ENCODE peak calls at places on chromosomes 13 and 19, in five cellular contexts. Q, Y, J, W and R are unnamed samples.

GRCh38 chr13:46295531-46296464 is 84.1 kb downstream of the LRRC63 start:
- DNase-seq in W (peak), J (no peak), Y (no peak), Q (no peak), R (no peak)

GRCh38 chr19:17479325-17479791 is 9.0 kb downstream of the SLC27A1 start:
- DNase-seq in Q (no peak), J (no peak), W (no peak), Y (no peak), R (no peak)

GRCh38 chr19:8363803-8364771 is at the start of gene ANGPTL4:
- DNase-seq in W (peak), Y (peak), Q (peak), J (peak), R (peak)

GRCh38 chr13:59211636-59212035 is 952.1 kb downstream of the DIAPH3 start:
- DNase-seq in Y (no peak), J (no peak), Q (no peak), W (no peak), R (no peak)

GRCh38 chr19:48258350-48258749 is 2.6 kb upstream of the CARD8 start:
- DNase-seq in J (no peak), Q (no peak), W (no peak), Y (no peak), R (no peak)

GRCh38 chr19:38162094-38162493 is 61.9 kb downstream of the DPF1 start:
- DNase-seq in Y (no peak), Q (no peak), J (no peak), W (no peak), R (no peak)

GRCh38 chr13:84255226-84255625 is 373.0 kb upstream of the SLITRK1 start:
- DNase-seq in Y (no peak), J (no peak), Q (no peak), W (no peak), R (no peak)

GRCh38 chr13:109465151-109465550 is 321.2 kb downstream of the IRS2 start:
- DNase-seq in W (no peak), Y (no peak), J (no peak), Q (no peak), R (no peak)

GRCh38 chr13:99425485-99426341 is 75.6 kb upstream of the TM9SF2 start:
- DNase-seq in J (no peak), W (peak), Y (no peak), Q (no peak), R (no peak)

GRCh38 chr19:41887711-41888382 is 4.9 kb downstream of the ARHGEF1 start:
- DNase-seq in W (peak), Q (no peak), Y (no peak), J (peak), R (peak)

GRCh38 chr19:45130888-45131615 is 29.7 kb downstream of the NKPD1 start:
- DNase-seq in Y (no peak), J (peak), Q (no peak), W (no peak), R (peak)

GRCh38 chr19:44757735-44758505 is 9.4 kb downstream of the BCL3 start:
- DNase-seq in Y (peak), J (peak), W (no peak), Q (peak), R (no peak)

GRCh38 chr19:33861950-33862349 is 65.3 kb downstream of the KCTD15 start:
- DNase-seq in W (no peak), Y (no peak), J (no peak), Q (no peak), R (no peak)

GRCh38 chr19:1655131-1655981 is 2.9 kb upstream of the TCF3 start:
- DNase-seq in J (no peak), W (no peak), Y (no peak), Q (no peak), R (peak)

GRCh38 chr19:41264581-41265375 is 606 bp downstream of the HNRNPUL1 start:
- DNase-seq in W (peak), Q (no peak), J (peak), Y (peak), R (peak)

GRCh38 chr13:101514695-101515275 is 62.3 kb downstream of the ITGBL1 start:
- DNase-seq in W (peak), Y (peak), J (peak), Q (no peak), R (peak)

GRCh38 chr13:21949818-21950429 is 279.1 kb downstream of the FGF9 start:
- DNase-seq in W (no peak), Y (no peak), J (peak), Q (no peak), R (no peak)

GRCh38 chr13:20840590-20840989 is 62.0 kb downstream of the XPO4 start:
- DNase-seq in Y (no peak), Q (no peak), J (no peak), W (no peak), R (no peak)

GRCh38 chr13:113113846-113114271 is 8.3 kb downstream of the F7 start:
- DNase-seq in Q (no peak), Y (no peak), J (no peak), W (no peak), R (no peak)

GRCh38 chr19:17149393-17150135 is 65.6 kb upstream of the USE1 start:
- DNase-seq in Y (peak), Q (no peak), W (no peak), J (no peak), R (no peak)

GRCh38 chr13:75803175-75803611 is 167.1 kb downstream of the LMO7 start:
- DNase-seq in J (no peak), W (peak), Q (no peak), Y (no peak), R (no peak)

GRCh38 chr19:13987101-13987890 is 18.8 kb downstream of the RFX1 start:
- DNase-seq in Y (no peak), J (peak), W (no peak), Q (no peak), R (no peak)

GRCh38 chr13:60318186-60318585 is 78.8 kb upstream of the TDRD3 start:
- DNase-seq in Q (no peak), J (no peak), W (no peak), Y (peak), R (no peak)

GRCh38 chr19:35986664-35987570 is 8.1 kb upstream of the SDHAF1 start:
- DNase-seq in Y (peak), W (peak), J (peak), Q (no peak), R (peak)

GRCh38 chr13:60143775-60144174 is 20.0 kb downstream of the DIAPH3 start:
- DNase-seq in W (no peak), Q (no peak), J (no peak), Y (no peak), R (no peak)

GRCh38 chr13:28678809-28679208 is 19.9 kb downstream of the POMP start:
- DNase-seq in Y (no peak), W (no peak), Q (no peak), J (no peak), R (no peak)

GRCh38 chr19:23526302-23526701 is 131.0 kb upstream of the ZNF91 start:
- DNase-seq in J (no peak), W (no peak), Y (no peak), Q (no peak), R (no peak)

GRCh38 chr19:36246006-36246391 is 31.1 kb downstream of the ZNF146 start:
- DNase-seq in Q (no peak), J (no peak), W (no peak), Y (no peak), R (no peak)

GRCh38 chr13:40552895-40553294 is 113.5 kb downstream of the FOXO1 start:
- DNase-seq in Y (no peak), J (no peak), Q (no peak), W (no peak), R (no peak)

GRCh38 chr13:112119192-112120030 is 52.5 kb downstream of the SOX1 start:
- DNase-seq in Y (no peak), W (no peak), J (no peak), Q (no peak), R (no peak)

GRCh38 chr19:55069137-55069858 is 6.3 kb upstream of the RDH13 start:
- DNase-seq in Y (no peak), J (peak), Q (no peak), W (no peak), R (peak)

GRCh38 chr19:21586341-21587116 is 81.1 kb downstream of the ZNF429 start:
- DNase-seq in Q (no peak), J (peak), Y (peak), W (no peak), R (no peak)
- TF ChIP-seq CTCF in Q (no peak), J (no peak), Y (no peak), W (no peak), R (no peak)

GRCh38 chr13:49908637-49909036 is 27.5 kb downstream of the SPRYD7 start:
- DNase-seq in W (no peak), Q (no peak), Y (peak), J (no peak), R (no peak)
- TF ChIP-seq CTCF in W (no peak), Q (no peak), Y (no peak), J (no peak), R (no peak)

DNA sequence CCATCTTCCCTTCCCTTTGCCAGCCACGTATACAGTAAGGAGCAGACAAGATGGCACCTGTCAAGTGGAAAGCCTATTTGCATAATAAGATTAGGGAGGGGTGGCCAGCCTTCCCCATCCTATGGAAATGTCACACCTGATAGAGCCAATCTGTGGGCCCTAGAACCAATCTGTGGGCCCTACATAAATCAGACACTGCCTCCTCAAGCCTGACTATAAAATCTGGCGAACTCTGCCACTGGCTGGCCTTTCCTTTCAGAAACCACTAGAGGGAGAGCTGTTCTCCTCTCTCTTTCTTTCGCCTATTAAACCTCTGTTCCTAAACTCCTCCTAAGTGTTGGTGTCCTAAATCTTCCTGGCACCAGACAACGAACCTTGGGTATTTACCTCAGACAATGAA is 231.5 kb upstream of the KLHL1 start:
- DNase-seq in W (no peak), Y (peak), Q (no peak), J (peak), R (no peak)
- TF ChIP-seq CTCF in W (peak), Y (peak), Q (no peak), J (peak), R (no peak)

GRCh38 chr13:69168436-69168835 is 939.2 kb upstream of the ATXN8OS start:
- DNase-seq in W (no peak), J (no peak), Q (no peak), Y (no peak), R (no peak)
- TF ChIP-seq CTCF in W (no peak), J (no peak), Q (no peak), Y (no peak), R (no peak)